ENCODE peak calls at places on chromosomes 5 and 9, in eight cellular contexts. S is AG09319, K is bronchial epithelial cell, M is psoas muscle, A is fibroblast of lung, Z is stomach, N is fibroblast of the aortic adventitia, C is GM13976. Q is an unnamed sample.

GRCh38 chr5:112630246-112631009 is 107.3 kb upstream of the APC start:
- DNase-seq in S (no peak), K (peak), M (no peak), A (no peak), Z (no peak), N (no peak), C (no peak), Q (no peak)

GRCh38 chr5:100026601-100027000 is 508.6 kb upstream of the FAM174A start:
- DNase-seq in S (no peak), K (no peak), M (no peak), A (peak), Z (no peak), N (no peak), C (no peak), Q (no peak)

GRCh38 chr5:181217805-181218065 is 5.3 kb upstream of the TRIM41 start:
- DNase-seq in S (no peak), K (no peak), M (no peak), A (no peak), Z (no peak), N (no peak), C (no peak), Q (peak)

GRCh38 chr5:177508217-177508611 is 1.4 kb downstream of the DOK3 start:
- DNase-seq in S (no peak), K (no peak), M (no peak), A (no peak), Z (no peak), N (no peak), C (no peak), Q (no peak)

GRCh38 chr5:64773533-64773932 is 4.8 kb downstream of the CWC27 start:
- DNase-seq in S (no peak), K (no peak), M (no peak), A (no peak), Z (no peak), N (no peak), C (no peak), Q (no peak)

GRCh38 chr9:37412431-37413151 is 9.9 kb upstream of the GRHPR start:
- DNase-seq in S (peak), K (no peak), M (peak), A (no peak), Z (no peak), N (peak), C (no peak), Q (no peak)

GRCh38 chr5:11853140-11853539 is 51.1 kb downstream of the CTNND2 start:
- DNase-seq in S (no peak), K (no peak), M (no peak), A (no peak), Z (no peak), N (no peak), C (no peak), Q (no peak)

GRCh38 chr9:126371007-126371870 is 44.6 kb downstream of the MVB12B start:
- DNase-seq in S (no peak), K (no peak), M (no peak), A (no peak), Z (no peak), N (no peak), C (no peak), Q (no peak)

GRCh38 chr5:94577466-94578245 is 40.7 kb downstream of the KIAA0825 start:
- DNase-seq in S (no peak), K (no peak), M (no peak), A (no peak), Z (no peak), N (peak), C (peak), Q (no peak)

GRCh38 chr5:158985492-158985891 is 114.2 kb downstream of the EBF1 start:
- DNase-seq in S (no peak), K (no peak), M (no peak), A (no peak), Z (no peak), N (no peak), C (no peak), Q (no peak)

GRCh38 chr5:59745422-59745863 is 148.1 kb downstream of the PDE4D start:
- DNase-seq in S (peak), K (peak), M (peak), A (peak), Z (peak), N (peak), C (no peak), Q (no peak)

GRCh38 chr5:10145922-10146321 is 103.8 kb downstream of the ATPSCKMT start:
- DNase-seq in S (peak), K (peak), M (no peak), A (peak), Z (no peak), N (peak), C (no peak), Q (no peak)

GRCh38 chr5:76755779-76756637 is 40.1 kb downstream of the F2R start:
- DNase-seq in S (no peak), K (no peak), M (no peak), A (no peak), Z (no peak), N (no peak), C (no peak), Q (no peak)

GRCh38 chr9:91285729-91286353 is 75.9 kb downstream of the AUH start:
- DNase-seq in S (no peak), K (peak), M (no peak), A (peak), Z (no peak), N (peak), C (no peak), Q (no peak)

GRCh38 chr5:86684222-86684621 is 66.5 kb downstream of the COX7C start:
- DNase-seq in S (no peak), K (peak), M (no peak), A (no peak), Z (no peak), N (no peak), C (no peak), Q (no peak)

GRCh38 chr5:122263352-122264030 is 48.5 kb upstream of the SNCAIP start:
- DNase-seq in S (no peak), K (peak), M (no peak), A (peak), Z (no peak), N (peak), C (no peak), Q (no peak)

GRCh38 chr9:126404459-126404858 is 77.8 kb downstream of the MVB12B start:
- DNase-seq in S (no peak), K (no peak), M (no peak), A (no peak), Z (no peak), N (no peak), C (no peak), Q (no peak)

GRCh38 chr9:119556129-119556875 is 187.1 kb upstream of the BRINP1 start:
- DNase-seq in S (peak), K (peak), M (peak), A (peak), Z (peak), N (peak), C (peak), Q (peak)

GRCh38 chr5:50580506-50580905 is 85.9 kb upstream of the PARP8 start:
- DNase-seq in S (no peak), K (peak), M (no peak), A (no peak), Z (no peak), N (no peak), C (no peak), Q (no peak)

GRCh38 chr5:40834391-40834848 is 602 bp downstream of the RPL37 start:
- DNase-seq in S (no peak), K (peak), M (no peak), A (peak), Z (peak), N (peak), C (no peak), Q (peak)

GRCh38 chr5:34914671-34915138 is 599 bp downstream of the RAD1 start:
- DNase-seq in S (no peak), K (peak), M (peak), A (no peak), Z (peak), N (peak), C (peak), Q (peak)

GRCh38 chr5:36877667-36878420 is 1.3 kb downstream of the NIPBL start:
- DNase-seq in S (no peak), K (peak), M (no peak), A (peak), Z (no peak), N (peak), C (peak), Q (no peak)

GRCh38 chr9:89342213-89342612 is 23.9 kb downstream of the SECISBP2 start:
- DNase-seq in S (no peak), K (no peak), M (no peak), A (no peak), Z (no peak), N (no peak), C (no peak), Q (no peak)

GRCh38 chr5:129377504-129377903 is 82.6 kb upstream of the ADAMTS19 start:
- DNase-seq in S (no peak), K (peak), M (no peak), A (no peak), Z (no peak), N (no peak), C (no peak), Q (no peak)

GRCh38 chr9:36101916-36102741 is 34.4 kb upstream of the GLIPR2 start:
- DNase-seq in S (peak), K (peak), M (peak), A (peak), Z (no peak), N (peak), C (no peak), Q (no peak)

GRCh38 chr5:16975950-16976624 is 40.0 kb upstream of the MYO10 start:
- DNase-seq in S (no peak), K (no peak), M (no peak), A (peak), Z (no peak), N (peak), C (no peak), Q (no peak)

GRCh38 chr5:179406031-179406681 is 60.9 kb upstream of the ADAMTS2 start:
- DNase-seq in S (no peak), K (no peak), M (no peak), A (peak), Z (no peak), N (peak), C (peak), Q (no peak)

GRCh38 chr5:85000671-85001070 is 616.0 kb upstream of the EDIL3 start:
- DNase-seq in S (no peak), K (peak), M (no peak), A (peak), Z (no peak), N (no peak), C (no peak), Q (no peak)

GRCh38 chr9:107855164-107855563 is 365.6 kb upstream of the KLF4 start:
- DNase-seq in S (no peak), K (no peak), M (no peak), A (no peak), Z (no peak), N (no peak), C (no peak), Q (no peak)

GRCh38 chr5:16234598-16234997 is 55.0 kb upstream of the MARCHF11 start:
- DNase-seq in S (no peak), K (no peak), M (no peak), A (no peak), Z (no peak), N (no peak), C (no peak), Q (no peak)

GRCh38 chr9:81103597-81104471 is 585.5 kb downstream of the TLE1 start:
- DNase-seq in S (no peak), K (no peak), M (no peak), A (peak), Z (no peak), N (peak), C (no peak), Q (no peak)
- TF ChIP-seq CTCF in S (peak), K (peak), M (no peak), A (peak), Z (peak), N (peak), C (no peak), Q (no peak)

GRCh38 chr9:96232539-96233241 is 69.3 kb downstream of the HSD17B3 start:
- DNase-seq in S (no peak), K (peak), M (peak), A (peak), Z (no peak), N (peak), C (peak), Q (no peak)

GRCh38 chr9:96232164-96232538 is 69.8 kb downstream of the HSD17B3 start:
- DNase-seq in S (no peak), K (no peak), M (no peak), A (no peak), Z (no peak), N (no peak), C (no peak), Q (no peak)

DNA sequence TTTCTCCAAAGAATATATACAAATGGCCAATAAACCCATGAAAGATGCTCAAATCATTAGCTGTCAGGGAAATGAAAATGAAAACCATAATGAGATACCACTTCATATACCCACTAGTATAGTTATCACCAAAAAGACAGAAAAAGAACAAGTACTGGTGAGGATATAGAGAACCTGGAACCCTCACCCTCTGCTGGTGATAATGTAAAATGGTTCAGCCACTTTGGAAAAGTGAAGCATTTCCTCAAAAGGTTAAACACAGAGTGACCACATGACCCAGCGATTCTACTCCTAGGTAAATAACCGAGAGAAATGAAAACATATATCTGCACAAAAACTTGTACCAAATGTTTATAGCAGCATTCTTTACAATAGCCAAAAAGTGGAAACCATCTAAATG is 72.0 kb downstream of the HSD17B3 start:
- DNase-seq in S (no peak), K (no peak), M (no peak), A (no peak), Z (no peak), N (no peak), C (no peak), Q (no peak)
- TF ChIP-seq CTCF in S (no peak), K (no peak), M (no peak), A (peak), Z (no peak), N (peak), C (no peak), Q (no peak)

GRCh38 chr9:127599550-127599891 is 12.6 kb upstream of the STXBP1 start:
- DNase-seq in S (no peak), K (no peak), M (no peak), A (no peak), Z (no peak), N (no peak), C (no peak), Q (no peak)

GRCh38 chr9:127595606-127596005 is 16.5 kb upstream of the STXBP1 start:
- DNase-seq in S (no peak), K (no peak), M (no peak), A (no peak), Z (no peak), N (no peak), C (no peak), Q (no peak)

GRCh38 chr9:127603226-127603625 is 8.9 kb upstream of the STXBP1 start:
- DNase-seq in S (no peak), K (no peak), M (no peak), A (no peak), Z (no peak), N (no peak), C (no peak), Q (no peak)

DNA sequence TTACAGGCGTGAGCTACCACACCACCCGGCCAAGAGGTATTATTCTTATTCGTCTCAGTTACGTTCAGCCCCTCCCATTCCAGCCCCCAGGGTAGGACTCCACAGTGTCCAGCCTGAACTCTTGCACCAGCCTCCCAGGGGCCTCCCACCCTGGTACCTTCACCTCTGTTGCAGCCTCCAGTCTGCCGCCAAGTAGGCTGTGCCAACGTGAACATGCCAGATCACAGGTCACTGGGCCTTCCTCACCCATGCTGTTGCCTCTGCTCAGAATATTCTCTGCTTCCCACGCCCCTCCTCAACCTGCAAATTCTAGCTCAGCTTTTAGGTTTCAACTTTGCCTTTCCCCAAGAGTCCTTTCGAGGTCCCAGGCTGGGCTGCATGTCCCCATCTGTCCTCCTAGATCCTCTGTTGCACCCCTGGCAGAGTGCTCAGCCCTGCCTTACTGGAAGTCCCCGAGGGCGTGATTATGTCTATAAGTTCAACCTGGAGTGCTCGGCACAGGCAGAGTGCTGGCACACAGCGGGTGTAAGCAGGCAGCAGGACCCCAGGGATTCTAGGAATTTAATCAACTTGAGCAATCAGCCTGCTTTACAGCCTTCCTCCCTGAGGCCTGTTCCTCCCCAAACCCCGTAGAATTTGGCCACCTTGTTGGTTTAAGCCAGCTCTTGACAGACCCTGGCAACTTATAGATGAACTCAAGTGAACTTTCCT is 13.1 kb upstream of the STXBP1 start:
- DNase-seq in S (no peak), K (no peak), M (no peak), A (no peak), Z (no peak), N (peak), C (no peak), Q (no peak)
- TF ChIP-seq CTCF in S (no peak), K (no peak), M (no peak), A (no peak), Z (no peak), N (no peak), C (no peak), Q (no peak)

GRCh38 chr9:33815781-33816180 is 1.2 kb upstream of the UBE2R2 start:
- DNase-seq in S (no peak), K (no peak), M (no peak), A (no peak), Z (no peak), N (no peak), C (no peak), Q (no peak)

GRCh38 chr9:33816327-33817252 is at the start of gene UBE2R2:
- DNase-seq in S (peak), K (peak), M (peak), A (peak), Z (peak), N (peak), C (peak), Q (peak)

GRCh38 chr9:33818832-33819500 is 2.0 kb downstream of the UBE2R2 start:
- DNase-seq in S (no peak), K (peak), M (no peak), A (peak), Z (no peak), N (peak), C (no peak), Q (no peak)

GRCh38 chr9:33818167-33818831 is 1.3 kb downstream of the UBE2R2 start:
- DNase-seq in S (no peak), K (peak), M (no peak), A (no peak), Z (peak), N (no peak), C (peak), Q (no peak)

DNA sequence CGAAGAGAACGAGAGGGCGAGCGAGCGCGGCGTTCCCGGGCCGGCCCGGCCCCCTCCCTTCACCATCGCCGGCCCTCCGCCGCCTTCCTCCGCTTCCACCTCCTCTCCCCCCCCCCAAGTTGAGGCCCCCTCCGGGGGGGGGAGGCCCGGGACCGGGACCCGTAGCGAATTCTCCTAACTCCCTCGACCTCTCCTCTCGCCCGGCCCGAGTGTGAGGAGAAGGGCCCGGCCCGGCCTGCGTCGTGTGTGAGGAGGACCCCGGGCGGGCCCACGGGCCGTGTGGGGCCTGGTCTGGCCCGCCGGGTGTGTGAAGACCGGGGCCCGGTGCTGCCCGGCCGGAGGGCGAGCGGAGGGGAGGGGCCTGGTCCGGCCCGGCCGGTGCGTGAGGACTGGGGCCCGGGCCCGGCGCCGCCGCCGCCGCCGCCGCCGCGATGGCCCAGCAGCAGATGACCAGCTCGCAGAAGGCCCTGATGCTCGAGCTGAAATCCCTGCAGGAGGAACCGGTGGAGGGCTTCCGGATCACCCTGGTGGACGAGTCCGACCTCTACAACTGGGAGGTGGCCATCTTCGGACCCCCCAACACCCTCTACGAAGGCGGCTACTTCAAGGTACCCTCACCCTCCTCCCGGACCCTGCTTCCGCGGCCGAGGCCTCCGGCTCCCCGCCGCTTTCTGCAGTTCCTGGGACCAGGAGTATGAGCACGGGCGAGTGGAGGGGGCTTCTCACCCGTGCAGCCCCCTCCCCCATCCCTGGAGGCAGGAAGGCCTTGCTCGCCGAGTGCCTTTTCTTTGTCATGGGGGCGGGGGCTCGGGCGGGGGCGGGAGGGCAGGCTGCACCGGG is 587 bp downstream of the UBE2R2 start:
- DNase-seq in S (no peak), K (peak), M (peak), A (peak), Z (peak), N (peak), C (peak), Q (peak)
- TF ChIP-seq CTCF in S (peak), K (peak), M (peak), A (peak), Z (no peak), N (peak), C (no peak), Q (no peak)

GRCh38 chr5:14142856-14143508 is at the start of gene TRIO:
- DNase-seq in S (peak), K (peak), M (peak), A (peak), Z (peak), N (peak), C (peak), Q (peak)
- TF ChIP-seq CTCF in S (peak), K (peak), M (peak), A (peak), Z (peak), N (peak), C (peak), Q (peak)

DNA sequence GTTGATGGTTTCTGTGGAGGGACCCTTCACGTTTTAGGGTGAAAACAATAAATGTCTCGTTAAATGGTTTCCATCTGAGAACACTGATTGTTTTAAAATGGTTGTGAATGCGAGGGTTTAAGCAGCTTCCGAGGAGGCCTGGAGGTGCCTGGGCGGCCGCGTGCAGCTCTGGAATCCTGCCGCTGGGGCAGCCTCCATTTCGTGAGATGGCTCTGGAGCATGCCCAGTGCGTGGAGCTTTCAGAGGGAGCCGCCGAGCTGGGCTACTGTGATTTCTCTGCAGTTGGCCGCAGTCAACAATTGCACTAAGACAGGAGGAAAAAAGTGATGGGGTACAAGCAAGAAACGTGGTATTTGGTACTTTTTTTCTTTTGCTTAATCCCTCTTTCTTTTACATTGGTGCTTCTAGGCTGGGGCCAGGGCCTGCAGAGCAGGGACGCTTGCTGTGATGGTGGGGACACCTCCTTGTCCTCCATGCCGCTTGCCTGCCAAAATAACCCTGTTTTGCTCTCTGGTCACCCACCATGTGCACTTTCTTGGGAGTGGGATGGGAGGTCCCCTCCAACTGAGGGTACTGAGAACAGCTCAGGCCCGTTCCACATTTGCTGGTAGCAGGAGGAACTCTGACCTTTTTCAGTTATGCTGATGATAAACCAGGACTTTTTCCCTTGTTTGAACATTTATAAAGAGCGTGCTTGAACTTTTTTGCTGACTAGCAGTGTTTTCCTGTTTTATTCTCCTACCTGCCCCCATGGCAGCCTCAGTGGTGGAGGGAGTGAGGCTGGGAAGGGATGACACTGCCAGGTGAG is 47.1 kb downstream of the EHMT1 start:
- DNase-seq in S (no peak), K (no peak), M (no peak), A (peak), Z (no peak), N (peak), C (no peak), Q (no peak)
- TF ChIP-seq CTCF in S (peak), K (no peak), M (no peak), A (no peak), Z (no peak), N (peak), C (no peak), Q (no peak)

Q was measured in natural killer cell.